ENCODE peak calls at places on chromosomes 6 and 20, in five cellular contexts. H, I, E, G and T are unnamed samples.

GRCh38 chr6:130900913-130901312 is 73.7 kb downstream of the SMLR1 start:
- DNase-seq in H (no peak), I (no peak), E (no peak), G (no peak), T (no peak)

GRCh38 chr20:61659652-61660346 is 405.9 kb downstream of the TAF4 start:
- DNase-seq in H (no peak), I (no peak), E (no peak), G (no peak), T (no peak)

GRCh38 chr6:100099189-100100074 is 105.4 kb upstream of the MCHR2 start:
- DNase-seq in H (peak), I (no peak), E (no peak), G (no peak), T (peak)

GRCh38 chr6:51077967-51078518 is 259.4 kb downstream of the TFAP2B start:
- DNase-seq in H (no peak), I (no peak), E (no peak), G (peak), T (no peak)

GRCh38 chr6:166638566-166638965 is 11.5 kb upstream of the RPS6KA2 start:
- DNase-seq in H (no peak), I (no peak), E (no peak), G (no peak), T (no peak)

GRCh38 chr6:32186496-32186840 is 2.4 kb upstream of the AGER start:
- DNase-seq in H (no peak), I (no peak), E (no peak), G (no peak), T (no peak)

GRCh38 chr20:54207743-54208491 is at the start of gene PFDN4:
- DNase-seq in H (peak), I (peak), E (peak), G (peak), T (peak)

GRCh38 chr6:21587925-21588811 is 5.4 kb upstream of the SOX4 start:
- DNase-seq in H (peak), I (peak), E (peak), G (peak), T (peak)

GRCh38 chr20:3797226-3797545 is 1.1 kb downstream of the CDC25B start:
- DNase-seq in H (no peak), I (no peak), E (no peak), G (no peak), T (no peak)

GRCh38 chr6:484086-484728 is 92.7 kb downstream of the IRF4 start:
- DNase-seq in H (peak), I (no peak), E (no peak), G (no peak), T (no peak)

GRCh38 chr6:168908887-168909286 is 344.8 kb downstream of the THBS2 start:
- DNase-seq in H (no peak), I (no peak), E (no peak), G (peak), T (no peak)

GRCh38 chr6:149445095-149445466 is 39.7 kb downstream of the ZC3H12D start:
- DNase-seq in H (no peak), I (no peak), E (no peak), G (no peak), T (no peak)

GRCh38 chr6:137975058-137975940 is 108.2 kb downstream of the TNFAIP3 start:
- DNase-seq in H (no peak), I (no peak), E (no peak), G (no peak), T (no peak)